ENCODE peak calls at places on chromosomes 3 and 15, in four cellular contexts. C, S, O and E are unnamed samples.

GRCh38 chr15:50798684-50799083 is 33.2 kb upstream of the SPPL2A start:
- DNase-seq in O (no peak), C (no peak), S (peak), E (peak)

GRCh38 chr15:41309226-41309905 is 23.0 kb downstream of the OIP5 start:
- DNase-seq in C (no peak), S (no peak), O (no peak), E (no peak)

GRCh38 chr3:188993140-188993539 is 178.6 kb upstream of the TPRG1 start:
- DNase-seq in O (no peak), C (no peak), S (no peak), E (no peak)

GRCh38 chr3:166283856-166284255 is 446.6 kb upstream of the BCHE start:
- DNase-seq in C (no peak), S (peak), O (no peak), E (no peak)

GRCh38 chr3:197997936-197998335 is 37.9 kb downstream of the LMLN start:
- DNase-seq in O (no peak), C (no peak), S (no peak), E (no peak)

GRCh38 chr15:24878153-24878552 is 76.6 kb upstream of the SNRPN start:
- DNase-seq in S (peak), C (peak), O (peak), E (no peak)

GRCh38 chr15:101675796-101676582 is 23.8 kb upstream of the TM2D3 start:
- DNase-seq in S (peak), C (no peak), O (no peak), E (no peak)

GRCh38 chr3:72891053-72891855 is 3.4 kb downstream of the GXYLT2 start:
- DNase-seq in O (peak), C (peak), S (peak), E (no peak)

GRCh38 chr3:123781138-123781537 is 103.0 kb downstream of the MYLK start:
- DNase-seq in O (no peak), S (no peak), C (no peak), E (no peak)

GRCh38 chr15:51649659-51650521 is 27.3 kb upstream of the DMXL2 start:
- DNase-seq in O (peak), S (peak), C (no peak), E (peak)

GRCh38 chr3:142445816-142446254 is 2.0 kb downstream of the XRN1 start:
- DNase-seq in S (peak), O (no peak), C (no peak), E (peak)

GRCh38 chr3:186138272-186138981 is 29.5 kb upstream of the ETV5 start:
- DNase-seq in C (no peak), S (no peak), O (no peak), E (no peak)

GRCh38 chr3:2343031-2343682 is 244.5 kb downstream of the CNTN4 start:
- DNase-seq in S (no peak), C (no peak), O (no peak), E (no peak)

GRCh38 chr15:100154338-100154737 is 187.4 kb downstream of the ADAMTS17 start:
- DNase-seq in C (no peak), O (no peak), S (no peak), E (no peak)

GRCh38 chr3:10226293-10226692 is 22.0 kb upstream of the TATDN2 start:
- DNase-seq in S (no peak), C (no peak), O (no peak), E (no peak)